ENCODE peak calls at places on chromosomes 2 and 18, in four cellular contexts. One of them, this sample, is unnamed.
A peak's percentile ranks its signal among the peaks of the same experiment; 100 is the strongest.

GRCh38 chr2:42128731-42129486 is 40.2 kb upstream of the EML4 start:
- DNase-seq in body of pancreas: no peak
- DNase-seq in H54: no peak
- DNase-seq in Daoy: peak; percentile 43
- DNase-seq in this sample: peak; percentile 88

GRCh38 chr2:191497822-191498221 is 180.1 kb upstream of the NABP1 start:
- DNase-seq in H54: no peak
- DNase-seq in body of pancreas: no peak
- DNase-seq in Daoy: no peak
- DNase-seq in this sample: no peak

GRCh38 chr2:80348953-80349352 is 44.4 kb upstream of the LRRTM1 start:
- DNase-seq in body of pancreas: no peak
- DNase-seq in Daoy: no peak
- DNase-seq in H54: no peak
- DNase-seq in this sample: no peak

GRCh38 chr2:173851256-173851655 is 113.9 kb downstream of the SP3 start:
- DNase-seq in Daoy: peak; percentile 17
- DNase-seq in H54: no peak
- DNase-seq in body of pancreas: no peak
- DNase-seq in this sample: no peak

GRCh38 chr2:3214827-3215404 is 162.7 kb downstream of the EIPR1 start:
- DNase-seq in body of pancreas: no peak
- DNase-seq in H54: no peak
- DNase-seq in Daoy: no peak
- DNase-seq in this sample: no peak

GRCh38 chr2:111024496-111024895 is 96.2 kb upstream of the BCL2L11 start:
- DNase-seq in Daoy: no peak
- DNase-seq in body of pancreas: no peak
- DNase-seq in H54: no peak
- DNase-seq in this sample: no peak

GRCh38 chr2:65033178-65033577 is 23.0 kb upstream of the CEP68 start:
- DNase-seq in Daoy: no peak
- DNase-seq in body of pancreas: no peak
- DNase-seq in H54: no peak
- DNase-seq in this sample: no peak

GRCh38 chr18:69622192-69622591 is 221.5 kb downstream of the DOK6 start:
- DNase-seq in body of pancreas: no peak
- DNase-seq in Daoy: no peak
- DNase-seq in H54: no peak
- DNase-seq in this sample: no peak

GRCh38 chr2:73818296-73818695 is 10.5 kb upstream of the STAMBP start:
- DNase-seq in body of pancreas: no peak
- DNase-seq in H54: no peak
- DNase-seq in Daoy: no peak
- DNase-seq in this sample: no peak

GRCh38 chr18:32019251-32019943 is 772 bp downstream of the RNF125 start:
- DNase-seq in Daoy: peak; percentile 39
- DNase-seq in body of pancreas: peak; percentile 47
- DNase-seq in H54: no peak
- DNase-seq in this sample: no peak

GRCh38 chr2:96105994-96106393 is 10.4 kb downstream of the ADRA2B start:
- DNase-seq in Daoy: no peak
- DNase-seq in body of pancreas: no peak
- DNase-seq in H54: no peak
- DNase-seq in this sample: no peak

GRCh38 chr2:240922234-240922981 is 16.3 kb downstream of the CROCC2 start:
- DNase-seq in H54: no peak
- DNase-seq in Daoy: no peak
- DNase-seq in body of pancreas: peak; percentile 8
- DNase-seq in this sample: no peak

GRCh38 chr2:149410701-149411484 is 80.5 kb downstream of the LYPD6 start:
- DNase-seq in H54: peak; percentile 12
- DNase-seq in body of pancreas: no peak
- DNase-seq in Daoy: no peak
- DNase-seq in this sample: peak; percentile 65

GRCh38 chr2:181574321-181574720 is 82.6 kb downstream of the CERKL start:
- DNase-seq in body of pancreas: no peak
- DNase-seq in Daoy: no peak
- DNase-seq in H54: no peak
- DNase-seq in this sample: no peak

GRCh38 chr2:8976419-8976818 is 27.1 kb downstream of the MBOAT2 start:
- DNase-seq in body of pancreas: no peak
- DNase-seq in Daoy: no peak
- DNase-seq in H54: no peak
- DNase-seq in this sample: no peak

GRCh38 chr2:43475137-43475846 is 120.5 kb downstream of the THADA start:
- DNase-seq in body of pancreas: no peak
- DNase-seq in Daoy: no peak
- DNase-seq in H54: no peak
- DNase-seq in this sample: no peak

GRCh38 chr18:77361382-77361781 is 111.7 kb downstream of the GALR1 start:
- DNase-seq in Daoy: no peak
- DNase-seq in body of pancreas: no peak
- DNase-seq in H54: no peak
- DNase-seq in this sample: no peak

GRCh38 chr2:99404039-99404799 is 67.0 kb downstream of the EIF5B start:
- DNase-seq in H54: no peak
- DNase-seq in Daoy: no peak
- DNase-seq in body of pancreas: no peak
- DNase-seq in this sample: peak; percentile 65

GRCh38 chr18:48961547-48961946 is 10.8 kb upstream of the SMAD7 start:
- DNase-seq in Daoy: peak; percentile 74
- DNase-seq in H54: no peak
- DNase-seq in body of pancreas: no peak
- DNase-seq in this sample: no peak

GRCh38 chr18:61998957-61999356 is 106.2 kb upstream of the RNF152 start:
- DNase-seq in Daoy: peak; percentile 59
- DNase-seq in body of pancreas: no peak
- DNase-seq in H54: peak; percentile 10
- DNase-seq in this sample: no peak

GRCh38 chr2:187011206-187011605 is 162.2 kb upstream of the ZSWIM2 start:
- DNase-seq in Daoy: no peak
- DNase-seq in body of pancreas: no peak
- DNase-seq in H54: no peak
- DNase-seq in this sample: no peak

GRCh38 chr2:40457846-40458245 is 6.0 kb upstream of the SLC8A1 start:
- DNase-seq in body of pancreas: no peak
- DNase-seq in H54: no peak
- DNase-seq in Daoy: no peak
- DNase-seq in this sample: no peak

GRCh38 chr2:200308421-200309295 is 2.2 kb downstream of the SPATS2L start:
- DNase-seq in Daoy: no peak
- DNase-seq in body of pancreas: no peak
- DNase-seq in H54: no peak
- DNase-seq in this sample: no peak

GRCh38 chr18:52451252-52451651 is 111.3 kb downstream of the DCC start:
- DNase-seq in body of pancreas: no peak
- DNase-seq in Daoy: no peak
- DNase-seq in H54: no peak
- DNase-seq in this sample: no peak

GRCh38 chr2:54572262-54572635 is 116.1 kb downstream of the SPTBN1 start:
- DNase-seq in H54: peak; percentile 33
- DNase-seq in body of pancreas: no peak
- DNase-seq in Daoy: peak; percentile 86
- DNase-seq in this sample: peak; percentile 58

GRCh38 chr18:79947054-79947755 is 4.2 kb downstream of the SLC66A2 start:
- DNase-seq in H54: no peak
- DNase-seq in Daoy: no peak
- DNase-seq in body of pancreas: peak; percentile 7
- DNase-seq in this sample: peak; percentile 82

GRCh38 chr2:168243061-168243460 is 4.3 kb downstream of the STK39 start:
- DNase-seq in H54: no peak
- DNase-seq in Daoy: no peak
- DNase-seq in body of pancreas: no peak
- DNase-seq in this sample: no peak

GRCh38 chr2:43169987-43170732 is 56.2 kb downstream of the ZFP36L2 start:
- DNase-seq in H54: no peak
- DNase-seq in body of pancreas: peak; percentile 68
- DNase-seq in Daoy: peak; percentile 31
- DNase-seq in this sample: peak; percentile 38